ENCODE peak calls at places on chromosome 14, in six cellular contexts. T is HCT116, N is astrocyte of the spinal cord, I is H9, S is tibial artery, X is breast epithelium. A is an unnamed sample.

GRCh38 chr14:37045340-37046061 is 126.9 kb downstream of the SLC25A21 start:
- DNase-seq in T (no peak), N (no peak), I (no peak), S (no peak), X (no peak), A (no peak)

GRCh38 chr14:36301159-36301558 is 19.3 kb downstream of the MBIP start:
- DNase-seq in T (no peak), N (peak; percentile 10), I (no peak), S (no peak), X (no peak), A (no peak)

GRCh38 chr14:21476526-21476924 is 234 bp downstream of the RAB2B start:
- DNase-seq in T (no peak), N (no peak), I (no peak), S (no peak), X (peak; percentile 91), A (peak; percentile 68)

GRCh38 chr14:69073925-69074324 is 79.0 kb downstream of the DCAF5 start:
- DNase-seq in T (no peak), N (no peak), I (no peak), S (no peak), X (no peak), A (no peak)

GRCh38 chr14:61973981-61974380 is 211.8 kb downstream of the SNAPC1 start:
- DNase-seq in T (no peak), N (peak; percentile 71), I (no peak), S (no peak), X (no peak), A (no peak)

GRCh38 chr14:36513451-36514277 is 6.4 kb downstream of the NKX2-1 start:
- DNase-seq in T (no peak), N (no peak), I (peak; percentile 89), S (no peak), X (no peak), A (no peak)

GRCh38 chr14:70665448-70666363 is 24.0 kb downstream of the TTC9 start:
- DNase-seq in T (peak; percentile 45), N (no peak), I (no peak), S (no peak), X (peak; percentile 90), A (no peak)

GRCh38 chr14:36502558-36503508 is 17.2 kb downstream of the NKX2-1 start:
- DNase-seq in T (no peak), N (no peak), I (no peak), S (no peak), X (no peak), A (no peak)

GRCh38 chr14:74906923-74907620 is 16.0 kb downstream of the RPS6KL1 start:
- DNase-seq in T (no peak), N (no peak), I (no peak), S (no peak), X (no peak), A (no peak)

GRCh38 chr14:99819514-99819913 is 26.3 kb downstream of the EML1 start:
- DNase-seq in T (no peak), N (no peak), I (peak; percentile 66), S (no peak), X (no peak), A (no peak)

GRCh38 chr14:56816575-56817391 is 6.5 kb upstream of the OTX2 start:
- DNase-seq in T (no peak), N (no peak), I (peak; percentile 64), S (no peak), X (no peak), A (no peak)

GRCh38 chr14:65502676-65503124 is 90.2 kb downstream of the FUT8 start:
- DNase-seq in T (peak; percentile 3), N (peak; percentile 78), I (no peak), S (no peak), X (no peak), A (no peak)

GRCh38 chr14:85909581-85909980 is 379.6 kb downstream of the FLRT2 start:
- DNase-seq in T (no peak), N (no peak), I (no peak), S (no peak), X (no peak), A (no peak)

GRCh38 chr14:85475113-85475512 is 54.8 kb upstream of the FLRT2 start:
- DNase-seq in T (no peak), N (no peak), I (no peak), S (no peak), X (no peak), A (no peak)

GRCh38 chr14:78403278-78403815 is 233.2 kb downstream of the NRXN3 start:
- DNase-seq in T (no peak), N (peak; percentile 83), I (no peak), S (no peak), X (no peak), A (no peak)

GRCh38 chr14:95156765-95157194 is 549 bp downstream of the DICER1 start:
- DNase-seq in T (no peak), N (no peak), I (peak; percentile 30), S (peak; percentile 27), X (no peak), A (no peak)

GRCh38 chr14:53996041-53996440 is 39.4 kb upstream of the BMP4 start:
- DNase-seq in T (no peak), N (no peak), I (no peak), S (no peak), X (no peak), A (no peak)

GRCh38 chr14:95046711-95047681 is 110.3 kb downstream of the DICER1 start:
- DNase-seq in T (no peak), N (no peak), I (peak; percentile 18), S (no peak), X (peak; percentile 35), A (peak; percentile 10)

GRCh38 chr14:99768381-99768780 is 24.8 kb upstream of the EML1 start:
- DNase-seq in T (no peak), N (no peak), I (no peak), S (no peak), X (no peak), A (no peak)

GRCh38 chr14:30620178-30620577 is 1.9 kb upstream of the SCFD1 start:
- DNase-seq in T (no peak), N (peak; percentile 50), I (no peak), S (no peak), X (no peak), A (no peak)

GRCh38 chr14:31096255-31096654 is 70.1 kb upstream of the STRN3 start:
- DNase-seq in T (no peak), N (no peak), I (no peak), S (no peak), X (no peak), A (no peak)

DNA sequence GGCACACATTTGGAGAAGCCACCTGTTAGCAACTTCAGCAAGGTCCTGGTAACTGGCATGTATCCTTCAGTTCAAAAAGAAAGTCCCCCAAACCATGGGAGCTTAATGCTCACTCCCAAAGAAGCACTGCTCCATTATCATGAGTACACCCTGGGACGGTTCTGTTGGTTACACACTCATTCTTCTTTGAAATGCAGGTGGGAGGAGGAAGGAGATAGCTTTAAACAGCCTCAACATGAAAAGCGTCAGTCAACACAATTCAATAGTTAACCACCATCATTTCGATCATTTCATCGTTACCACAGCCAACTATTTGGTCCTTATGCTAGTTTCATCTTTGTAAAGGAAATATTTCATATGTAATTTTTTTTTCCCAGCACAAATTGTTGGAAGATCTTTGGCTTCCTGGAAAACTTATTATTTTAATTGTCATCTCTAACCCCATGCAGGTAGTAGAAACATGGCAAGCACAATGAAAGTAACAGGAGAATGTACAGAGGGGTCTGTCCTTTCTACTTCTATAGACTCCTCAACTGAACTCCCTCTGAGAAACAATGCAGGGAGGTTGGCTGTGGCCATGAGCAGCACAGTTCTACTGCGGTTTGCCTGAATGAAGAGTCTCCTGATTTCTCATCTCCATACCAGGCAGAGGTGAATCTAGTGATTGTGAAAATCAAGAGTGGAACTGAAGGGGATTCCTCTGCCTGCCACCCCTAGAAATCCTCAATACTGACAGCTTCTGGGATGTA is 196.4 kb upstream of the FOXN3 start:
- DNase-seq in T (no peak), N (no peak), I (no peak), S (no peak), X (no peak), A (no peak)
- TF ChIP-seq CTCF in T (no peak), N (no peak), I (no peak), S (no peak), X (no peak), A (no peak)

GRCh38 chr14:23722675-23723074 is 86.5 kb downstream of the DHRS2 start:
- DNase-seq in T (no peak), N (no peak), I (no peak), S (no peak), X (no peak), A (no peak)

GRCh38 chr14:23723911-23724310 is 87.7 kb downstream of the DHRS2 start:
- DNase-seq in T (no peak), N (no peak), I (no peak), S (no peak), X (no peak), A (no peak)

DNA sequence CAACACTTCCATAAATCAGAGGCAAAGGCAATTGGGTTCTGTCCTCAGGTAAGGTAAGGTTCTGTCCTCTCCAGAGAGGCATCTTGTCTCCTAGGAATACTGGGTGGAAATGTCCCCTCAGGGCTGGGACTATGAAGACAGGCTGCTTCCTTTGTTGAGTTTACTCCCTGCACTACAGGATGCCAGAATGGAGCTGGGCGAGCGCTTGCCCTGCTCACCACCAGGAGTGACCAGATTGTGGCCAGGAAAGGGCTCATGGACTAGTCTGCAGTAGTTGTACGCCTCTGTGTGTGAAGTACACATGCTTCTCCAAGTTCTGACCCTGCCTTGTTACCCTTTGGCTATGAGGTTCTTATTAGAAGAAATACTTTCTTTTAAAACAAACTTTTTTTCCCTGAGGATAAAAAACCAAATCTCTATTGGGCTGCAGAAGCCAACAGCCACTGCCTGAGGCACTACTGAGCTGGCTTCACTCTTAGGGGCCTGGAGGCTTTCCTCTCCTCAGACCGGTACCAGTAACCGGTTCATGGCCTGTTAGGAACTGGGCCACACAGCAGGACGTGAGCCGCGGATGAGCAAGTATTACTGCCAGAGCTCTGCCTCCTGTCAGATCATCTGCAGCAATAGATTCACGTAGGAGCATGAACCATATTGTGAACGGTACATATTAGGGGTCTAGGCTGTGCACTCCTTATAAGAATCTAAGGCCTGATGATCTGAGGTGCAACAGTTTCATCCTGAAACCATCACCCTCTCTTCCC is 83.2 kb downstream of the DHRS2 start:
- DNase-seq in T (no peak), N (no peak), I (no peak), S (no peak), X (no peak), A (no peak)
- TF ChIP-seq CTCF in T (no peak), N (no peak), I (no peak), S (no peak), X (no peak), A (no peak)

DNA sequence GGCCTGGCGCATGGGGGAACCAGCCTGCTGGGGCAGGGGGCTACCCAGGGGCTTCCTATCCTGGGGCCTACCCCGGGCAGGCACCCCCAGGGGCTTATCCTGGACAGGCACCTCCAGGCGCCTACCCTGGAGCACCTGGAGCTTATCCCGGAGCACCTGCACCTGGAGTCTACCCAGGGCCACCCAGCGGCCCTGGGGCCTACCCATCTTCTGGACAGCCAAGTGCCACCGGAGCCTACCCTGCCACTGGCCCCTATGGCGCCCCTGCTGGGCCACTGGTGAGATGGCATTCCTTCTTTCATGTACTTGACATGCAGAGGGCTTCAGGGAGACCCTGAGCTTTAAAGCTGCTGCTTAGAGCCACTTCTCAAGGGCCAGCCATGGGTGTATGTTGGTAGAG is 9.0 kb downstream of the LGALS3 start:
- DNase-seq in T (no peak), N (no peak), I (peak; percentile 71), S (no peak), X (no peak), A (no peak)
- TF ChIP-seq CTCF in T (no peak), N (peak; percentile 38), I (peak; percentile 65), S (no peak), X (no peak), A (no peak)

DNA sequence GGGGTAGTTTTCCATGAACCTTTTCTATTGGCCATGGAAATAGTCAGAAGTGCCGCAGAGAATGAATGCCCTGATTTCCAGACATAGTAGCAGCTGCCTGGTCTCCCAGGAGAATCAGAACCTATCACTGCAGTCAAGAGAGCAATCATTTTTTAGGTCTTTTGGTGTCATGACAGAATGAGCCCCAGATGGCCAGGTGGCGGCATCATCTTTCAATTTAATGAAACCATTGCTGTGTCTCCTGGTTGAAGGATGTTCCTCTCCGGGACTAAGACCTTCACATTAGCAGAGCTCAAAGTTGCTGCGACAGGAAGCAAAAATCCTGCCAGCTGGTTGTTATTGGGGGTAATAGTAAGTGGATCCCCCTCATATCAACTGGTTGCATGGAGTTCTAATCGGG is 18.8 kb downstream of the TNFAIP2 start:
- DNase-seq in T (no peak), N (no peak), I (no peak), S (no peak), X (no peak), A (no peak)
- TF ChIP-seq CTCF in T (no peak), N (no peak), I (no peak), S (no peak), X (no peak), A (no peak)

A was measured in natural killer cell.